ENCODE peak calls at places on chromosomes 16 and 17, in nine cellular contexts. One of them, this sample, is unnamed.

GRCh38 chr17:4748687-4749086 is 9.0 kb upstream of the CXCL16 start:
- DNase-seq in endothelial cell: no peak
- DNase-seq in putamen: no peak
- DNase-seq in mucosa of descending colon: no peak
- DNase-seq in HEK293T: no peak
- DNase-seq in NAMALWA: no peak
- DNase-seq in NCI-H748 treated with DMSO at 0.1 percent for 48 hours: no peak
- DNase-seq in prostate gland: no peak
- DNase-seq in memory B cell: no peak
- DNase-seq in this sample: no peak

GRCh38 chr16:15498427-15499175 is 64.2 kb downstream of the BMERB1 start:
- DNase-seq in NCI-H748 treated with DMSO at 0.1 percent for 48 hours: no peak
- DNase-seq in prostate gland: no peak
- DNase-seq in memory B cell: no peak
- DNase-seq in endothelial cell: no peak
- DNase-seq in HEK293T: no peak
- DNase-seq in NAMALWA: no peak
- DNase-seq in mucosa of descending colon: no peak
- DNase-seq in putamen: no peak
- DNase-seq in this sample: no peak

GRCh38 chr16:11575223-11575589 is 11.5 kb downstream of the LITAF start:
- DNase-seq in memory B cell: no peak
- DNase-seq in prostate gland: no peak
- DNase-seq in NAMALWA: no peak
- DNase-seq in mucosa of descending colon: no peak
- DNase-seq in HEK293T: no peak
- DNase-seq in putamen: no peak
- DNase-seq in endothelial cell: no peak
- DNase-seq in NCI-H748 treated with DMSO at 0.1 percent for 48 hours: no peak
- DNase-seq in this sample: no peak

GRCh38 chr16:69890114-69890890 is 60.8 kb upstream of the CLEC18A start:
- DNase-seq in memory B cell: no peak
- DNase-seq in mucosa of descending colon: peak
- DNase-seq in endothelial cell: peak
- DNase-seq in putamen: peak
- DNase-seq in prostate gland: peak
- DNase-seq in NCI-H748 treated with DMSO at 0.1 percent for 48 hours: peak
- DNase-seq in NAMALWA: no peak
- DNase-seq in HEK293T: peak
- DNase-seq in this sample: peak

GRCh38 chr16:76190059-76190458 is 87.1 kb upstream of the CNTNAP4 start:
- DNase-seq in HEK293T: no peak
- DNase-seq in putamen: no peak
- DNase-seq in NAMALWA: no peak
- DNase-seq in mucosa of descending colon: no peak
- DNase-seq in prostate gland: no peak
- DNase-seq in endothelial cell: no peak
- DNase-seq in NCI-H748 treated with DMSO at 0.1 percent for 48 hours: no peak
- DNase-seq in memory B cell: no peak
- DNase-seq in this sample: no peak

GRCh38 chr17:17682293-17682736 is 1.1 kb downstream of the RAI1 start:
- DNase-seq in mucosa of descending colon: peak
- DNase-seq in putamen: peak
- DNase-seq in NCI-H748 treated with DMSO at 0.1 percent for 48 hours: no peak
- DNase-seq in NAMALWA: peak
- DNase-seq in endothelial cell: peak
- DNase-seq in HEK293T: no peak
- DNase-seq in prostate gland: peak
- DNase-seq in memory B cell: peak
- DNase-seq in this sample: peak

GRCh38 chr17:67836205-67836987 is 11.1 kb downstream of the BPTF start:
- DNase-seq in HEK293T: no peak
- DNase-seq in endothelial cell: no peak
- DNase-seq in memory B cell: no peak
- DNase-seq in mucosa of descending colon: no peak
- DNase-seq in prostate gland: no peak
- DNase-seq in putamen: no peak
- DNase-seq in NAMALWA: no peak
- DNase-seq in NCI-H748 treated with DMSO at 0.1 percent for 48 hours: no peak
- DNase-seq in this sample: no peak

GRCh38 chr17:82910041-82910481 is 70.2 kb upstream of the ZNF750 start:
- DNase-seq in HEK293T: no peak
- DNase-seq in prostate gland: no peak
- DNase-seq in putamen: no peak
- DNase-seq in endothelial cell: no peak
- DNase-seq in memory B cell: no peak
- DNase-seq in mucosa of descending colon: no peak
- DNase-seq in NAMALWA: no peak
- DNase-seq in NCI-H748 treated with DMSO at 0.1 percent for 48 hours: no peak
- DNase-seq in this sample: no peak

GRCh38 chr16:85555549-85556455 is 57.3 kb upstream of the GSE1 start:
- DNase-seq in endothelial cell: peak
- DNase-seq in HEK293T: peak
- DNase-seq in memory B cell: no peak
- DNase-seq in NAMALWA: peak
- DNase-seq in putamen: no peak
- DNase-seq in NCI-H748 treated with DMSO at 0.1 percent for 48 hours: peak
- DNase-seq in mucosa of descending colon: peak
- DNase-seq in prostate gland: no peak
- DNase-seq in this sample: peak

GRCh38 chr17:64689106-64689505 is 27.0 kb upstream of the SMURF2 start:
- DNase-seq in NCI-H748 treated with DMSO at 0.1 percent for 48 hours: no peak
- DNase-seq in prostate gland: no peak
- DNase-seq in memory B cell: no peak
- DNase-seq in endothelial cell: no peak
- DNase-seq in putamen: no peak
- DNase-seq in NAMALWA: no peak
- DNase-seq in mucosa of descending colon: no peak
- DNase-seq in HEK293T: no peak
- DNase-seq in this sample: no peak

GRCh38 chr16:77696149-77696548 is 26.2 kb upstream of the NUDT7 start:
- DNase-seq in endothelial cell: no peak
- DNase-seq in NCI-H748 treated with DMSO at 0.1 percent for 48 hours: no peak
- DNase-seq in HEK293T: no peak
- DNase-seq in mucosa of descending colon: no peak
- DNase-seq in putamen: peak
- DNase-seq in NAMALWA: no peak
- DNase-seq in memory B cell: no peak
- DNase-seq in prostate gland: no peak
- DNase-seq in this sample: no peak

GRCh38 chr17:34692932-34693331 is 113.5 kb downstream of the TMEM132E start:
- DNase-seq in mucosa of descending colon: no peak
- DNase-seq in NAMALWA: no peak
- DNase-seq in putamen: peak
- DNase-seq in endothelial cell: no peak
- DNase-seq in prostate gland: no peak
- DNase-seq in NCI-H748 treated with DMSO at 0.1 percent for 48 hours: no peak
- DNase-seq in memory B cell: no peak
- DNase-seq in HEK293T: no peak
- DNase-seq in this sample: no peak

GRCh38 chr17:7717756-7718350 is 309 bp downstream of the DNAH2 start:
- DNase-seq in putamen: peak
- DNase-seq in memory B cell: no peak
- DNase-seq in prostate gland: no peak
- DNase-seq in NCI-H748 treated with DMSO at 0.1 percent for 48 hours: no peak
- DNase-seq in mucosa of descending colon: peak
- DNase-seq in endothelial cell: no peak
- DNase-seq in HEK293T: no peak
- DNase-seq in NAMALWA: no peak
- DNase-seq in this sample: no peak

GRCh38 chr17:78996781-78997201 is 12.8 kb downstream of the CANT1 start:
- DNase-seq in mucosa of descending colon: peak
- DNase-seq in HEK293T: no peak
- DNase-seq in endothelial cell: no peak
- DNase-seq in NCI-H748 treated with DMSO at 0.1 percent for 48 hours: no peak
- DNase-seq in putamen: no peak
- DNase-seq in prostate gland: no peak
- DNase-seq in NAMALWA: no peak
- DNase-seq in memory B cell: no peak
- DNase-seq in this sample: no peak

GRCh38 chr16:27769561-27770222 is 219.7 kb downstream of the KATNIP start:
- DNase-seq in mucosa of descending colon: no peak
- DNase-seq in endothelial cell: no peak
- DNase-seq in memory B cell: no peak
- DNase-seq in NCI-H748 treated with DMSO at 0.1 percent for 48 hours: no peak
- DNase-seq in NAMALWA: no peak
- DNase-seq in prostate gland: no peak
- DNase-seq in HEK293T: no peak
- DNase-seq in putamen: no peak
- DNase-seq in this sample: no peak

This sample was measured in stomach.